ENCODE peak calls at places on chromosome 6, in six cellular contexts. C is pancreas; X is SK-N-SH; R is effector memory CD4-positive, alpha-beta T cell; Q is PC-3; D is colonic mucosa. T is an unnamed sample. For H3K9me3, H3K36me3 and H3K4me1, the result is how much of the 10 kb centered on the place peaks cover.

GRCh38 chr6:17820055-17820454 is 113.3 kb upstream of the NUP153 start:
- DNase-seq in C (no peak), X (no peak), R (no peak), Q (peak), D (no peak), T (no peak)

GRCh38 chr6:43101497-43101896 is 25.4 kb downstream of the PTK7 start:
- DNase-seq in C (no peak), X (no peak), R (no peak), Q (no peak), D (no peak), T (no peak)

GRCh38 chr6:28948782-28949486 is 25.1 kb upstream of the TRIM27 start:
- DNase-seq in C (no peak), X (no peak), R (no peak), Q (peak), D (no peak), T (no peak)

GRCh38 chr6:25006565-25007001 is 70.8 kb upstream of the RIPOR2 start:
- DNase-seq in C (peak), X (no peak), R (no peak), Q (peak), D (peak), T (peak)

GRCh38 chr6:131532476-131533108 is 40.4 kb upstream of the ARG1 start:
- DNase-seq in C (no peak), X (no peak), R (no peak), Q (no peak), D (no peak), T (no peak)

GRCh38 chr6:40931927-40932326 is 107.1 kb downstream of the UNC5CL start:
- DNase-seq in C (no peak), X (no peak), R (no peak), Q (peak), D (no peak), T (no peak)

GRCh38 chr6:40379811-40380210 is 207.4 kb downstream of the LRFN2 start:
- DNase-seq in C (no peak), X (no peak), R (no peak), Q (no peak), D (no peak), T (no peak)

GRCh38 chr6:47135772-47136171 is 93.6 kb upstream of the ADGRF1 start:
- DNase-seq in C (peak), X (no peak), R (no peak), Q (peak), D (no peak), T (no peak)

GRCh38 chr6:112298021-112298745 is 43.8 kb upstream of the LAMA4 start:
- DNase-seq in C (no peak), X (no peak), R (no peak), Q (peak), D (no peak), T (no peak)

GRCh38 chr6:33213166-33213988 is 5.1 kb downstream of the RING1 start:
- DNase-seq in C (peak), X (peak), R (no peak), Q (no peak), D (no peak), T (no peak)

GRCh38 chr6:51182884-51183283 is 364.2 kb downstream of the TFAP2B start:
- DNase-seq in C (no peak), X (no peak), R (no peak), Q (no peak), D (no peak), T (no peak)

GRCh38 chr6:88864347-88865057 is 98.9 kb downstream of the RNGTT start:
- DNase-seq in C (no peak), X (no peak), R (no peak), Q (no peak), D (no peak), T (no peak)

GRCh38 chr6:70527071-70527737 is 39.5 kb upstream of the SDHAF4 start:
- DNase-seq in C (no peak), X (no peak), R (no peak), Q (peak), D (no peak), T (no peak)

GRCh38 chr6:17998442-17998841 is 11.0 kb upstream of the KIF13A start:
- DNase-seq in C (no peak), X (no peak), R (no peak), Q (peak), D (no peak), T (no peak)

GRCh38 chr6:34227656-34228421 is 8.8 kb upstream of the HMGA1 start:
- DNase-seq in C (no peak), X (no peak), R (no peak), Q (peak), D (no peak), T (no peak)

GRCh38 chr6:32192608-32193039 is at the start of gene GPSM3:
- DNase-seq in C (peak), X (no peak), R (peak), Q (no peak), D (peak), T (no peak)

GRCh38 chr6:113856011-113856551 is 1.1 kb upstream of the MARCKS start:
- DNase-seq in C (peak), X (peak), R (no peak), Q (peak), D (peak), T (no peak)

GRCh38 chr6:116459927-116460326 is 1.2 kb upstream of the CALHM6 start:
- DNase-seq in C (no peak), X (no peak), R (no peak), Q (no peak), D (no peak), T (no peak)

GRCh38 chr6:158737710-158738615 is 81.2 kb downstream of the EZR start:
- DNase-seq in C (no peak), X (no peak), R (no peak), Q (peak), D (no peak), T (no peak)

GRCh38 chr6:27870486-27870885 is 41.7 kb downstream of the OR2B2 start:
- DNase-seq in C (no peak), X (no peak), R (no peak), Q (no peak), D (no peak), T (no peak)

GRCh38 chr6:31086788-31087440 is 25.5 kb downstream of the C6orf15 start:
- DNase-seq in C (no peak), X (no peak), R (no peak), Q (peak), D (no peak), T (no peak)

GRCh38 chr6:106037060-106037459 is 49.1 kb upstream of the PRDM1 start:
- DNase-seq in C (no peak), X (no peak), R (no peak), Q (peak), D (no peak), T (no peak)

GRCh38 chr6:150567823-150568383 is 31.8 kb upstream of the PLEKHG1 start:
- DNase-seq in C (no peak), X (no peak), R (no peak), Q (peak), D (no peak), T (no peak)

GRCh38 chr6:133947302-133947900 is 5.6 kb upstream of the TBPL1 start:
- DNase-seq in C (peak), X (no peak), R (no peak), Q (no peak), D (peak), T (no peak)

GRCh38 chr6:44219053-44219814 is 2.5 kb downstream of the MYMX start:
- DNase-seq in C (peak), X (peak), R (no peak), Q (peak), D (peak), T (peak)

GRCh38 chr6:50147371-50147770 is 97.6 kb upstream of the DEFB112 start:
- DNase-seq in C (no peak), X (no peak), R (no peak), Q (peak), D (no peak), T (no peak)

DNA sequence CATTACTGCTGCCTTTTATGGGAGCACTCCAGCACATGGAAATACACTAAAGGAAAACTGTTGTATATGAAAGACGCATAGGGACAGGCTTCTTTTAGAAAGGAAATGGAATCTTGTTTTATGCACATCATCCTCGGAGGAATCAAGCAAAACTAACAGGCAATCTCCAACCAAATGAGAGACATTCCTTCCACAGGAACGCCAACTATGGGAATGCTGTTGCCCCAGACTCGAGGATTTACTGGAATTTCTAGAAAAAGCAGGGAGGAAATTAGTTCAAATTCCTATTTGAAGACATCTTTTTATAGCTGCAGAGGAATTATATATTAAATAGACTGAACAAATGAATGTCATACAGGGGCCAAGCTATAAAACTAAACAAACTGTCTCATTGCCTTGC is 52.3 kb downstream of the LYRM4 start:
- DNase-seq in C (no peak), X (no peak), R (no peak), Q (no peak), D (no peak), T (no peak)
- H3K9me3 ChIP-seq in C (under half), X (under half), R (under half), Q (under half), D (under half), T (under half)

DNA sequence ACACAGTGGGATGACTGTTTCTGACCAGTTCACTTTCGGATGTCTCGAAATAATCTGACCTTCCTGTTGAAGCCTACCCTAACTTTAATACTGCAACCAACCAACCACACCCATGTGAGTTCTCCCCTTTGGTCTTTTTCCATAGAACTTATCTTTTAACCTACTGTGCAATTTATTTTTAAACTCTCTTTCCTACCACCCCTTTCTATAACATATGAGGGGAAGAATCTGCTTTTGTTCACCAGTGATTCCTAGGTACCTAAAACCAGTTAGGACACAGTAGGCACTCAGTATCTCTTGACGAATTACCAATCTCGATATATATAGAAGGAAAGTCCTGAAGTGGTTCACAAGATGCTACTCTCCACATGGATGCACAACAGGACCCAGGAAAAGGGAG is 7.0 kb downstream of the COX7A2 start:
- DNase-seq in C (no peak), X (no peak), R (no peak), Q (no peak), D (no peak), T (no peak)
- H3K36me3 ChIP-seq in C (under half), X (under half), R (under half), Q (under half), D (under half), T (under half)

DNA sequence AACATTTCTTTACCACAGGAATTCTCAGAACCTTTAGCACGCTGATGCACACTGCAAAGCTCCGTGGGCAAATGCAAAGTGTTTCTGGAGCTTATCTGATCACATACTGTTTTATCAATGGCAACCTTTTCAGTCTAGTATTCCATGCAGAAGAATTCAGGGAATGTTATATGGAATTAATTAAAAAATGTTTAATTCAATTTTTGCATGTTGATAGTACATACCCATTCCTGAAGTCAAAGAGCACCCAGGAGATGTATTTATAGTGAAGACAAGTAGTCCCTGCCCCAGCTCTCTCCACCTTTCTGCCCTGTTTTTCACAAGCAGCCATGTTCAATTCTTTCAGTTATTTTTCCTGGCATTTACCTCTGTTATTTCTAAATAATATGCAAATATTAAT is 55.2 kb downstream of the DTNBP1 start:
- DNase-seq in C (no peak), X (no peak), R (no peak), Q (no peak), D (no peak), T (no peak)
- H3K4me1 ChIP-seq in C (under half), X (under half), R (under half), Q (under half), D (under half), T (under half)

GRCh38 chr6:168704678-168705077 is 263.7 kb downstream of the SMOC2 start:
- DNase-seq in C (no peak), X (no peak), R (no peak), Q (no peak), D (no peak), T (no peak)
- H3K9me3 ChIP-seq in C (under half), X (under half), R (under half), Q (under half), D (under half), T (under half)

GRCh38 chr6:11278207-11278559 is 45.7 kb upstream of the NEDD9 start:
- DNase-seq in C (no peak), X (no peak), R (no peak), Q (no peak), D (no peak), T (no peak)
- H3K36me3 ChIP-seq in C (under half), X (under half), R (under half), Q (under half), D (under half), T (under half)

GRCh38 chr6:56790424-56790823 is 147.7 kb upstream of the DST start:
- DNase-seq in C (no peak), X (no peak), R (no peak), Q (no peak), D (no peak), T (no peak)
- H3K4me1 ChIP-seq in C (under half), X (under half), R (under half), Q (under half), D (under half), T (under half)

GRCh38 chr6:170165501-170166117 is 125.3 kb downstream of the DLL1 start:
- DNase-seq in C (no peak), X (no peak), R (no peak), Q (no peak), D (no peak), T (no peak)
- H3K9me3 ChIP-seq in C (under half), X (under half), R (under half), Q (under half), D (under half), T (under half)